ENCODE peak calls at places on chromosomes 5 and 9, in ten cellular contexts. M is lung microvascular endothelial cell; C is NAMALWA; X is endothelial cell; Z is type B pancreatic cell; Y is T-helper 17 cell; W is activated T-helper 1 cell treated with anti-CD3 and anti-CD28 coated beads, Interleukin-2, amount 50 U/mL, for 16 hours; H is posterior vena cava; J is iris pigment epithelial cell; F is ELF-1. E is an unnamed sample.

GRCh38 chr5:158032246-158032645 is 173.3 kb upstream of the CLINT1 start:
- DNase-seq in M (no peak), C (no peak), X (no peak), Z (no peak), Y (no peak), W (no peak), H (no peak), J (no peak), F (no peak), E (no peak)

GRCh38 chr9:107239474-107239873 is 43.6 kb upstream of the RAD23B start:
- DNase-seq in M (peak), C (peak), X (no peak), Z (no peak), Y (no peak), W (no peak), H (no peak), J (peak), F (no peak), E (no peak)

GRCh38 chr9:137174722-137175293 is 3.0 kb upstream of the TMEM210 start:
- DNase-seq in M (no peak), C (peak), X (no peak), Z (no peak), Y (no peak), W (no peak), H (no peak), J (no peak), F (peak), E (no peak)

GRCh38 chr5:76175821-76176403 is 92.7 kb downstream of the SV2C start:
- DNase-seq in M (no peak), C (no peak), X (no peak), Z (no peak), Y (no peak), W (no peak), H (no peak), J (no peak), F (no peak), E (no peak)

GRCh38 chr9:33289501-33289900 is 815 bp upstream of the NFX1 start:
- DNase-seq in M (peak), C (peak), X (no peak), Z (no peak), Y (peak), W (no peak), H (no peak), J (no peak), F (peak), E (peak)

GRCh38 chr5:81986126-81986525 is 14.3 kb downstream of the ATG10 start:
- DNase-seq in M (no peak), C (no peak), X (no peak), Z (no peak), Y (no peak), W (no peak), H (no peak), J (peak), F (no peak), E (no peak)

GRCh38 chr5:12292610-12293204 is 388.5 kb upstream of the CTNND2 start:
- DNase-seq in M (peak), C (peak), X (peak), Z (no peak), Y (no peak), W (no peak), H (no peak), J (peak), F (peak), E (no peak)

GRCh38 chr5:68319316-68320093 is 103.9 kb downstream of the PIK3R1 start:
- DNase-seq in M (no peak), C (no peak), X (no peak), Z (no peak), Y (no peak), W (no peak), H (no peak), J (peak), F (no peak), E (no peak)

GRCh38 chr5:68027519-68027918 is 188.0 kb upstream of the PIK3R1 start:
- DNase-seq in M (no peak), C (no peak), X (no peak), Z (no peak), Y (no peak), W (no peak), H (no peak), J (peak), F (no peak), E (no peak)

GRCh38 chr5:139341689-139342422 is at the start of gene PAIP2:
- DNase-seq in M (peak), C (peak), X (peak), Z (peak), Y (peak), W (peak), H (peak), J (peak), F (peak), E (peak)

GRCh38 chr9:4762889-4763521 is 22.0 kb upstream of the AK3 start:
- DNase-seq in M (peak), C (no peak), X (peak), Z (no peak), Y (no peak), W (no peak), H (no peak), J (peak), F (peak), E (peak)

GRCh38 chr9:14779566-14780022 is 57.1 kb upstream of the CER1 start:
- DNase-seq in M (no peak), C (no peak), X (no peak), Z (no peak), Y (no peak), W (no peak), H (no peak), J (peak), F (no peak), E (no peak)

GRCh38 chr9:105216440-105217178 is 27.8 kb upstream of the SLC44A1 start:
- DNase-seq in M (no peak), C (no peak), X (no peak), Z (no peak), Y (no peak), W (no peak), H (no peak), J (peak), F (no peak), E (peak)

GRCh38 chr5:168426864-168427172 is 59.5 kb upstream of the RARS1 start:
- DNase-seq in M (no peak), C (no peak), X (no peak), Z (no peak), Y (no peak), W (no peak), H (no peak), J (no peak), F (no peak), E (no peak)

GRCh38 chr5:31393126-31393525 is 138.8 kb downstream of the DROSHA start:
- DNase-seq in M (no peak), C (no peak), X (no peak), Z (no peak), Y (no peak), W (no peak), H (no peak), J (peak), F (no peak), E (no peak)

GRCh38 chr5:57531333-57531732 is 48.7 kb upstream of the ACTBL2 start:
- DNase-seq in M (no peak), C (no peak), X (no peak), Z (no peak), Y (no peak), W (no peak), H (no peak), J (no peak), F (no peak), E (no peak)

GRCh38 chr5:19923742-19924141 is 64.3 kb downstream of the CDH18 start:
- DNase-seq in M (no peak), C (no peak), X (no peak), Z (no peak), Y (no peak), W (no peak), H (no peak), J (peak), F (no peak), E (no peak)

GRCh38 chr9:90251311-90251710 is 391.3 kb downstream of the DIRAS2 start:
- DNase-seq in M (no peak), C (no peak), X (no peak), Z (no peak), Y (no peak), W (no peak), H (no peak), J (no peak), F (no peak), E (no peak)

GRCh38 chr9:126671381-126671831 is 57.7 kb downstream of the LMX1B start:
- DNase-seq in M (peak), C (no peak), X (no peak), Z (no peak), Y (no peak), W (no peak), H (no peak), J (peak), F (peak), E (no peak)

GRCh38 chr9:73152445-73152844 is 780 bp downstream of the ANXA1 start:
- DNase-seq in M (no peak), C (no peak), X (no peak), Z (no peak), Y (no peak), W (no peak), H (no peak), J (peak), F (no peak), E (no peak)

GRCh38 chr5:112776301-112776856 is 38.7 kb downstream of the APC start:
- DNase-seq in M (no peak), C (no peak), X (no peak), Z (no peak), Y (no peak), W (no peak), H (no peak), J (peak), F (no peak), E (no peak)

GRCh38 chr5:73135429-73136276 is 15.3 kb downstream of the TMEM171 start:
- DNase-seq in M (peak), C (peak), X (no peak), Z (no peak), Y (no peak), W (no peak), H (no peak), J (peak), F (peak), E (no peak)

GRCh38 chr9:16710888-16711287 is 159.6 kb downstream of the BNC2 start:
- DNase-seq in M (no peak), C (no peak), X (no peak), Z (no peak), Y (no peak), W (no peak), H (no peak), J (no peak), F (peak), E (no peak)

GRCh38 chr5:152470167-152470566 is 65.1 kb upstream of the NMUR2 start:
- DNase-seq in M (no peak), C (no peak), X (no peak), Z (no peak), Y (no peak), W (no peak), H (no peak), J (no peak), F (no peak), E (no peak)